ENCODE peak calls at places on chromosomes 13 and 19, in eight cellular contexts. One of them, this sample, is unnamed.
A peak's percentile ranks its signal among the peaks of the same experiment; 100 is the strongest.

GRCh38 chr13:41565221-41565620 is 107.9 kb downstream of the RGCC start:
- DNase-seq in heart right ventricle: no peak
- DNase-seq in Peyer's patch: no peak
- DNase-seq in ovary: no peak
- DNase-seq in lower lobe of right lung: no peak
- DNase-seq in effector memory CD4-positive, alpha-beta T cell: no peak
- DNase-seq in CD8-positive, alpha-beta memory T cell: no peak
- DNase-seq in stomach: no peak
- DNase-seq in this sample: no peak

GRCh38 chr19:40278361-40279045 is 6.6 kb downstream of the AKT2 start:
- DNase-seq in heart right ventricle: no peak
- DNase-seq in Peyer's patch: no peak
- DNase-seq in ovary: no peak
- DNase-seq in lower lobe of right lung: peak; percentile 34
- DNase-seq in effector memory CD4-positive, alpha-beta T cell: no peak
- DNase-seq in CD8-positive, alpha-beta memory T cell: no peak
- DNase-seq in stomach: no peak
- DNase-seq in this sample: no peak

GRCh38 chr13:77515785-77516184 is 19.7 kb upstream of the SCEL start:
- DNase-seq in heart right ventricle: no peak
- DNase-seq in Peyer's patch: no peak
- DNase-seq in ovary: no peak
- DNase-seq in lower lobe of right lung: no peak
- DNase-seq in effector memory CD4-positive, alpha-beta T cell: no peak
- DNase-seq in CD8-positive, alpha-beta memory T cell: no peak
- DNase-seq in stomach: no peak
- DNase-seq in this sample: no peak

GRCh38 chr13:97659602-97660001 is 225.6 kb downstream of the RAP2A start:
- DNase-seq in heart right ventricle: peak; percentile 6
- DNase-seq in Peyer's patch: no peak
- DNase-seq in ovary: no peak
- DNase-seq in lower lobe of right lung: no peak
- DNase-seq in effector memory CD4-positive, alpha-beta T cell: no peak
- DNase-seq in CD8-positive, alpha-beta memory T cell: no peak
- DNase-seq in stomach: no peak
- DNase-seq in this sample: no peak

GRCh38 chr13:20457670-20458069 is 68.0 kb downstream of the CRYL1 start:
- DNase-seq in heart right ventricle: no peak
- DNase-seq in Peyer's patch: no peak
- DNase-seq in ovary: no peak
- DNase-seq in lower lobe of right lung: no peak
- DNase-seq in effector memory CD4-positive, alpha-beta T cell: no peak
- DNase-seq in CD8-positive, alpha-beta memory T cell: no peak
- DNase-seq in stomach: no peak
- DNase-seq in this sample: no peak

GRCh38 chr13:52043675-52044074 is 19.2 kb downstream of the UTP14C start:
- DNase-seq in heart right ventricle: no peak
- DNase-seq in Peyer's patch: no peak
- DNase-seq in ovary: no peak
- DNase-seq in lower lobe of right lung: no peak
- DNase-seq in effector memory CD4-positive, alpha-beta T cell: no peak
- DNase-seq in CD8-positive, alpha-beta memory T cell: no peak
- DNase-seq in stomach: no peak
- DNase-seq in this sample: no peak

GRCh38 chr19:40745402-40745780 is 4.9 kb downstream of the ACTMAP start:
- DNase-seq in heart right ventricle: no peak
- DNase-seq in Peyer's patch: no peak
- DNase-seq in ovary: no peak
- DNase-seq in lower lobe of right lung: no peak
- DNase-seq in effector memory CD4-positive, alpha-beta T cell: no peak
- DNase-seq in CD8-positive, alpha-beta memory T cell: no peak
- DNase-seq in stomach: no peak
- DNase-seq in this sample: no peak

GRCh38 chr19:42323852-42324654 is 1.4 kb upstream of the MEGF8 start:
- DNase-seq in heart right ventricle: no peak
- DNase-seq in Peyer's patch: no peak
- DNase-seq in ovary: peak; percentile 46
- DNase-seq in lower lobe of right lung: no peak
- DNase-seq in effector memory CD4-positive, alpha-beta T cell: no peak
- DNase-seq in CD8-positive, alpha-beta memory T cell: no peak
- DNase-seq in stomach: no peak
- DNase-seq in this sample: peak; percentile 27

GRCh38 chr13:23889598-23890224 is 511 bp upstream of the MIPEP start:
- DNase-seq in heart right ventricle: no peak
- DNase-seq in Peyer's patch: no peak
- DNase-seq in ovary: no peak
- DNase-seq in lower lobe of right lung: no peak
- DNase-seq in effector memory CD4-positive, alpha-beta T cell: no peak
- DNase-seq in CD8-positive, alpha-beta memory T cell: no peak
- DNase-seq in stomach: no peak
- DNase-seq in this sample: no peak

GRCh38 chr13:106114981-106115554 is 420.4 kb downstream of the EFNB2 start:
- DNase-seq in heart right ventricle: no peak
- DNase-seq in Peyer's patch: no peak
- DNase-seq in ovary: no peak
- DNase-seq in lower lobe of right lung: no peak
- DNase-seq in effector memory CD4-positive, alpha-beta T cell: no peak
- DNase-seq in CD8-positive, alpha-beta memory T cell: no peak
- DNase-seq in stomach: no peak
- DNase-seq in this sample: no peak

GRCh38 chr19:51511353-51511752 is 9.8 kb upstream of the SIGLEC12 start:
- DNase-seq in heart right ventricle: no peak
- DNase-seq in Peyer's patch: no peak
- DNase-seq in ovary: no peak
- DNase-seq in lower lobe of right lung: no peak
- DNase-seq in effector memory CD4-positive, alpha-beta T cell: no peak
- DNase-seq in CD8-positive, alpha-beta memory T cell: no peak
- DNase-seq in stomach: no peak
- DNase-seq in this sample: no peak

GRCh38 chr13:28494861-28495585 is at the start of gene FLT1:
- DNase-seq in heart right ventricle: peak; percentile 88
- DNase-seq in Peyer's patch: no peak
- DNase-seq in ovary: peak; percentile 40
- DNase-seq in lower lobe of right lung: peak; percentile 67
- DNase-seq in effector memory CD4-positive, alpha-beta T cell: no peak
- DNase-seq in CD8-positive, alpha-beta memory T cell: no peak
- DNase-seq in stomach: peak; percentile 27
- DNase-seq in this sample: peak; percentile 42

GRCh38 chr13:51636349-51636890 is 52.2 kb downstream of the WDFY2 start:
- DNase-seq in heart right ventricle: no peak
- DNase-seq in Peyer's patch: no peak
- DNase-seq in ovary: no peak
- DNase-seq in lower lobe of right lung: no peak
- DNase-seq in effector memory CD4-positive, alpha-beta T cell: no peak
- DNase-seq in CD8-positive, alpha-beta memory T cell: no peak
- DNase-seq in stomach: peak; percentile 63
- DNase-seq in this sample: no peak

GRCh38 chr13:98450012-98450411 is 126.9 kb downstream of the STK24 start:
- DNase-seq in heart right ventricle: no peak
- DNase-seq in Peyer's patch: no peak
- DNase-seq in ovary: no peak
- DNase-seq in lower lobe of right lung: no peak
- DNase-seq in effector memory CD4-positive, alpha-beta T cell: no peak
- DNase-seq in CD8-positive, alpha-beta memory T cell: no peak
- DNase-seq in stomach: no peak
- DNase-seq in this sample: no peak

GRCh38 chr19:35714601-35715354 is 3.0 kb upstream of the KMT2B start:
- DNase-seq in heart right ventricle: no peak
- DNase-seq in Peyer's patch: no peak
- DNase-seq in ovary: no peak
- DNase-seq in lower lobe of right lung: no peak
- DNase-seq in effector memory CD4-positive, alpha-beta T cell: no peak
- DNase-seq in CD8-positive, alpha-beta memory T cell: no peak
- DNase-seq in stomach: no peak
- DNase-seq in this sample: no peak

GRCh38 chr13:37365496-37365895 is 233.1 kb downstream of the POSTN start:
- DNase-seq in heart right ventricle: no peak
- DNase-seq in Peyer's patch: no peak
- DNase-seq in ovary: no peak
- DNase-seq in lower lobe of right lung: no peak
- DNase-seq in effector memory CD4-positive, alpha-beta T cell: no peak
- DNase-seq in CD8-positive, alpha-beta memory T cell: no peak
- DNase-seq in stomach: no peak
- DNase-seq in this sample: no peak

GRCh38 chr13:28140433-28141125 is 2.2 kb downstream of the PAN3 start:
- DNase-seq in heart right ventricle: no peak
- DNase-seq in Peyer's patch: no peak
- DNase-seq in ovary: no peak
- DNase-seq in lower lobe of right lung: no peak
- DNase-seq in effector memory CD4-positive, alpha-beta T cell: no peak
- DNase-seq in CD8-positive, alpha-beta memory T cell: no peak
- DNase-seq in stomach: no peak
- DNase-seq in this sample: no peak

DNA sequence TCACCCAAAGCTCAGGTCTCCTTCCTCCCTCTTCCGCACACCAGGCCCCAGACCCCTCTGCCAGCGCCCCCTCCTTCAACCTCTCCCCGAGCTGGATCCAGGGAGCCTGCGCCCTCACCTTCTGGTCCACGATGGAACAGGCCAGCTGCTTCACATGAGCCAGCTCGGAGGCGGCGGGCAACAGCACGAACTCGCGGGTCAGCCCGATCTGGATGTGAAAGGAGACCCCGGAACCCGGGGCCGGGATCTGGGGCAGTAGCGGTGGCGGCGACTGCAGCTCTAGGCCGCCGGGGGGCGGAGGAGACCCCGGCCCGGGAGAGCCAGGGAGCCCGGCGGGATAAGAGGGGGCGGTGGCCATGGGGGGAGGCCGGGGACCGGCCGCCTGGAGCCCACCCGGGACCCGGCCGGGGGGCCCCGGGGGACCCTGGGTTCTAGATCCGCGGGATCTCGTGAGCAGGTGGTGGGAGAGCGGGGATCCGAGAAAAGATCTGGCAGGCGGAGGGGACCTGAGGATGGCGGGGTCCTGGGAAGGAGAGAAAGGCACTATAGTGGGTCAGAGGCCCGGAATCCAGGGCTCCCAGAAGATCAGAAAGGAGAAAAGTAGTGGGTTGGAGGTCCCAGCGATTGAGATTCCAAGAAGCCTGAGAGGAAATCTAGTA is 772 bp downstream of the PRKD2 start:
- DNase-seq in heart right ventricle: no peak
- DNase-seq in Peyer's patch: no peak
- DNase-seq in ovary: no peak
- DNase-seq in lower lobe of right lung: peak; percentile 56
- DNase-seq in effector memory CD4-positive, alpha-beta T cell: no peak
- DNase-seq in CD8-positive, alpha-beta memory T cell: no peak
- DNase-seq in stomach: peak; percentile 39
- DNase-seq in this sample: no peak
- H3K27ac ChIP-seq in heart right ventricle: peak overlapping the region; percentile 91
- H3K27ac ChIP-seq in Peyer's patch: peak overlapping the region; percentile 91
- H3K27ac ChIP-seq in ovary: peak overlapping the region; percentile 95
- H3K27ac ChIP-seq in lower lobe of right lung: peak overlapping the region; percentile 89
- H3K27ac ChIP-seq in effector memory CD4-positive, alpha-beta T cell: peak overlapping the region; percentile 89
- H3K27ac ChIP-seq in CD8-positive, alpha-beta memory T cell: peak overlapping the region; percentile 92
- H3K27ac ChIP-seq in stomach: peak overlapping the region; percentile 89
- H3K27ac ChIP-seq in this sample: peak overlapping the region; percentile 98

DNA sequence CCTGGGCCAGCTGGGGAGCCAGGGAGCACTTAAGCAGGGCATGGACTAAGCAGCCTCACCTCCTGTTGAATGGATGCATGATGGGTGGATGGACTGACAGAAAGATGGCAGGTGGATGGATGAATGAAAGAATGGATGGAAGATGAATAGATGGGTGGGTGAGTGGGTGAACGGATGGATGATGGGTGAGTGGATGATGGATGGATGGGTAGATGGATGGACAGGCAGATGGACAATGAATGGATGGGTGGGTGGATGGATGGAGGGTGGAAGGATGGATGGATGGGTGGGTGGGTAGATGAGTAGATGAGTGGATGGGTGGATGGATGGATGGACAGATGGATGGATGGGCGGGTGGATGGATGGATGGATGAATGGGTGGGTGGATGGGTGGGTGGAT is 18.7 kb downstream of the SHC2 start:
- DNase-seq in heart right ventricle: no peak
- DNase-seq in Peyer's patch: no peak
- DNase-seq in ovary: no peak
- DNase-seq in lower lobe of right lung: no peak
- DNase-seq in effector memory CD4-positive, alpha-beta T cell: no peak
- DNase-seq in CD8-positive, alpha-beta memory T cell: no peak
- DNase-seq in stomach: no peak
- DNase-seq in this sample: no peak
- H3K4me3 ChIP-seq in heart right ventricle: no peak overlapping the region
- H3K4me3 ChIP-seq in Peyer's patch: no peak overlapping the region
- H3K4me3 ChIP-seq in ovary: no peak overlapping the region
- H3K4me3 ChIP-seq in lower lobe of right lung: no peak overlapping the region
- H3K4me3 ChIP-seq in effector memory CD4-positive, alpha-beta T cell: no peak overlapping the region
- H3K4me3 ChIP-seq in CD8-positive, alpha-beta memory T cell: no peak overlapping the region
- H3K4me3 ChIP-seq in stomach: no peak overlapping the region
- H3K4me3 ChIP-seq in this sample: no peak overlapping the region

DNA sequence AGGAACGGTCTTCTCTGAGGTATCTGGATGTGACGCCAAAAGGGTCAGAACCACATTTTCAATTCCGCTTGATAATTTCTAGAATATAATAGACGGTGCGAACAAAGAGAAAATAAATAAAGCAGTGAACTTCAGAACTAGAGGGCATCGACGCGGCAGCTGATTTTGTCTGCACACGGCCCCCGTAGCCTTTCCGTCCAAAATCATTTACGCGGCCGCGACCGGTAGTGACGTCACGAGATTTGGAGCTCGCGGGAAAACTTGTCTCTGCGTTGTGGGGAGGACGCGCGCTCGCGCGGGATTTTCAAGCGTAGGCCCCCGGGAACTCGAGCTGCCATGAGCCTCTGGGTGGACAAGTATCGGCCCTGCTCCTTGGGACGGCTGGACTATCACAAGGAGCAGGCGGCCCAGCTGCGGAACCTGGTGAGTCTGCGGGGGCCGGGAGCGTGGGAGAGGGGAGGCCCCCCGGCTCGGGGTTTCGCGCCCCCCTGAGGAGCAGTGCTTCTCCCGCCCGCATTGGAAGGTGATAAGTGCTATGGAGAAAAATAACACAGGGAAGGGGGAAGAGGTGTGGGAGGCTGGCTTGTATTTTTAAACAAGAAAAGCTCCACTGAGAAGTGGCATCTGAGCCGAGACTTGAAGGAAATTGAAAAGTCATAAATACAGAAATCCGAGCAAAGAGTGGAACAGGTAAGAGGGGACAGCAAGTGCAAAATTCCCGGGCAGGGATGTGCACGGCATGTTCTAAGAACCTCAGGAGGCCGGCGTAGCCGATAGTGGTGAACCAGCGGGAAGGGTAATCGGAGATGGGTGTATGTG is at the start of gene RFC3:
- DNase-seq in heart right ventricle: peak; percentile 97
- DNase-seq in Peyer's patch: peak; percentile 93
- DNase-seq in ovary: peak; percentile 96
- DNase-seq in lower lobe of right lung: peak; percentile 96
- DNase-seq in effector memory CD4-positive, alpha-beta T cell: peak; percentile 76
- DNase-seq in CD8-positive, alpha-beta memory T cell: peak; percentile 93
- DNase-seq in stomach: peak; percentile 92
- DNase-seq in this sample: peak; percentile 80
- H3K27ac ChIP-seq in heart right ventricle: peak within 1 kb of the TSS; percentile 80
- H3K27ac ChIP-seq in Peyer's patch: peak within 1 kb of the TSS; percentile 47
- H3K27ac ChIP-seq in ovary: no peak within 1 kb of the TSS
- H3K27ac ChIP-seq in lower lobe of right lung: peak within 1 kb of the TSS; percentile 74
- H3K27ac ChIP-seq in effector memory CD4-positive, alpha-beta T cell: peak within 1 kb of the TSS; percentile 50
- H3K27ac ChIP-seq in CD8-positive, alpha-beta memory T cell: peak within 1 kb of the TSS; percentile 64
- H3K27ac ChIP-seq in stomach: peak within 1 kb of the TSS; percentile 73
- H3K27ac ChIP-seq in this sample: peak within 1 kb of the TSS; percentile 70

DNA sequence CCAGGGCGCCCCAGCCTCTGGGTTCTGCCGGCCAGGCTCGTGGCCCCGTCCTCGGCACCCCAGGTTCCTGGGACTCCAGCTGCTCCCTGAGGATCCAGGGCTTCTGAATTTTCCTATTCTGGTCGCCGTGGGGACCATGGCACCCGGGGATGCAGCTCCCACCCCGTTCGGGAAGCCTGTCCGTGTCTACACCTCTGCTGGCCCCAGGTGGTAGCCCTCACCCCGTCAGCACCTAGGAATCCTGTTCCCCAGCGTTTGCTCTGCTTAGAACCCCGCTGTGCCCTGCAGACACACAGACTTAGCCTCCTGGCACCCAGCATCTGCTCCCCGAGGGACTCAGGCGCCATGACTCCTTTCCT is 960 bp downstream of the PPFIA3 start:
- DNase-seq in heart right ventricle: no peak
- DNase-seq in Peyer's patch: no peak
- DNase-seq in ovary: no peak
- DNase-seq in lower lobe of right lung: no peak
- DNase-seq in effector memory CD4-positive, alpha-beta T cell: no peak
- DNase-seq in CD8-positive, alpha-beta memory T cell: no peak
- DNase-seq in stomach: no peak
- DNase-seq in this sample: no peak
- H3K4me3 ChIP-seq in heart right ventricle: peak overlapping the region; percentile 41
- H3K4me3 ChIP-seq in Peyer's patch: peak overlapping the region; percentile 68
- H3K4me3 ChIP-seq in ovary: no peak overlapping the region
- H3K4me3 ChIP-seq in lower lobe of right lung: peak overlapping the region; percentile 80
- H3K4me3 ChIP-seq in effector memory CD4-positive, alpha-beta T cell: peak overlapping the region; percentile 71
- H3K4me3 ChIP-seq in CD8-positive, alpha-beta memory T cell: no peak overlapping the region
- H3K4me3 ChIP-seq in stomach: peak overlapping the region; percentile 66
- H3K4me3 ChIP-seq in this sample: no peak overlapping the region

This sample was measured in naive thymus-derived CD4-positive, alpha-beta T cell.